ENCODE peak calls at places on chromosomes 1 and 21, in nine cellular contexts. S is H9, T is astrocyte, P is neural progenitor cell, C is fibroblast of lung, V is PC-3, K is HCT116, W is MM.1S, X is IMR-90. U is an unnamed sample.

GRCh38 chr1:46288485-46289133 is 14.8 kb downstream of the LRRC41 start:
- DNase-seq in S (no peak), T (peak), P (no peak), C (peak), V (peak), K (no peak), W (no peak), X (peak), U (peak)

GRCh38 chr1:24983006-24983680 is 53.1 kb upstream of the RUNX3 start:
- DNase-seq in S (no peak), T (no peak), P (no peak), C (no peak), V (no peak), K (no peak), W (no peak), X (no peak), U (no peak)

GRCh38 chr1:119375366-119375765 is 6.8 kb downstream of the HAO2 start:
- DNase-seq in S (no peak), T (no peak), P (no peak), C (no peak), V (no peak), K (no peak), W (no peak), X (no peak), U (no peak)

GRCh38 chr1:197083474-197083873 is 16.4 kb upstream of the F13B start:
- DNase-seq in S (no peak), T (no peak), P (no peak), C (peak), V (no peak), K (no peak), W (no peak), X (no peak), U (no peak)

GRCh38 chr1:213772142-213772541 is 215.6 kb upstream of the PROX1 start:
- DNase-seq in S (no peak), T (no peak), P (no peak), C (no peak), V (no peak), K (no peak), W (no peak), X (no peak), U (no peak)

GRCh38 chr1:225877570-225877969 is 4.6 kb downstream of the TMEM63A start:
- DNase-seq in S (peak), T (no peak), P (peak), C (peak), V (peak), K (no peak), W (peak), X (peak), U (peak)

GRCh38 chr1:232589111-232589808 is 40.7 kb downstream of the SIPA1L2 start:
- DNase-seq in S (no peak), T (no peak), P (no peak), C (no peak), V (no peak), K (no peak), W (no peak), X (no peak), U (no peak)

GRCh38 chr1:17935230-17935629 is 172.4 kb upstream of the IGSF21 start:
- DNase-seq in S (no peak), T (no peak), P (no peak), C (no peak), V (no peak), K (no peak), W (no peak), X (no peak), U (no peak)

GRCh38 chr1:77744576-77744975 is 15.1 kb downstream of the USP33 start:
- DNase-seq in S (no peak), T (no peak), P (no peak), C (no peak), V (peak), K (no peak), W (no peak), X (no peak), U (peak)

GRCh38 chr1:201870397-201870796 is 18.3 kb upstream of the SHISA4 start:
- DNase-seq in S (no peak), T (peak), P (no peak), C (peak), V (no peak), K (no peak), W (no peak), X (peak), U (no peak)

GRCh38 chr21:44366586-44367211 is 13.3 kb downstream of the TRPM2 start:
- DNase-seq in S (peak), T (no peak), P (no peak), C (no peak), V (no peak), K (no peak), W (no peak), X (no peak), U (no peak)

GRCh38 chr1:63575340-63575826 is 17.8 kb upstream of the PGM1 start:
- DNase-seq in S (peak), T (no peak), P (no peak), C (no peak), V (peak), K (peak), W (peak), X (peak), U (no peak)

GRCh38 chr1:209150114-209150513 is 433.4 kb upstream of the CAMK1G start:
- DNase-seq in S (no peak), T (peak), P (peak), C (peak), V (peak), K (no peak), W (peak), X (peak), U (peak)

GRCh38 chr1:182181167-182181572 is 119.7 kb upstream of the ZNF648 start:
- DNase-seq in S (no peak), T (no peak), P (no peak), C (peak), V (peak), K (peak), W (no peak), X (no peak), U (no peak)

GRCh38 chr1:97135972-97136371 is 414.4 kb downstream of the PTBP2 start:
- DNase-seq in S (no peak), T (no peak), P (no peak), C (no peak), V (no peak), K (no peak), W (no peak), X (no peak), U (no peak)

GRCh38 chr1:92883297-92883696 is 51.5 kb downstream of the RPL5 start:
- DNase-seq in S (no peak), T (no peak), P (no peak), C (no peak), V (no peak), K (no peak), W (no peak), X (no peak), U (no peak)

GRCh38 chr1:218785928-218786327 is 387.8 kb upstream of the LYPLAL1 start:
- DNase-seq in S (no peak), T (peak), P (no peak), C (peak), V (no peak), K (no peak), W (no peak), X (peak), U (no peak)

GRCh38 chr21:35423694-35424093 is 374.6 kb upstream of the RUNX1 start:
- DNase-seq in S (no peak), T (peak), P (no peak), C (peak), V (no peak), K (no peak), W (no peak), X (peak), U (no peak)

GRCh38 chr21:21002137-21002536 is 3.9 kb downstream of the NCAM2 start:
- DNase-seq in S (no peak), T (no peak), P (no peak), C (no peak), V (no peak), K (no peak), W (peak), X (no peak), U (no peak)

GRCh38 chr1:48208251-48208650 is 14.3 kb upstream of the SLC5A9 start:
- DNase-seq in S (peak), T (no peak), P (no peak), C (no peak), V (no peak), K (no peak), W (no peak), X (no peak), U (no peak)

GRCh38 chr1:230069813-230070212 is 2.8 kb downstream of the GALNT2 start:
- DNase-seq in S (no peak), T (no peak), P (peak), C (no peak), V (peak), K (no peak), W (no peak), X (no peak), U (no peak)

GRCh38 chr1:201681375-201681774 is 142.4 kb downstream of the NAV1 start:
- DNase-seq in S (no peak), T (no peak), P (no peak), C (no peak), V (no peak), K (no peak), W (no peak), X (no peak), U (no peak)

GRCh38 chr1:55257958-55258357 is 42.8 kb upstream of the USP24 start:
- DNase-seq in S (no peak), T (no peak), P (no peak), C (peak), V (no peak), K (no peak), W (peak), X (peak), U (no peak)

GRCh38 chr1:6521502-6521901 is 30.0 kb upstream of the PLEKHG5 start:
- DNase-seq in S (no peak), T (peak), P (no peak), C (peak), V (peak), K (no peak), W (no peak), X (peak), U (no peak)

GRCh38 chr1:55284856-55285255 is 69.7 kb upstream of the USP24 start:
- DNase-seq in S (no peak), T (no peak), P (peak), C (peak), V (peak), K (peak), W (peak), X (peak), U (peak)

GRCh38 chr1:239436286-239436685 is 49.9 kb downstream of the CHRM3 start:
- DNase-seq in S (no peak), T (no peak), P (no peak), C (no peak), V (no peak), K (no peak), W (no peak), X (no peak), U (no peak)

GRCh38 chr1:153246825-153247224 is 12.7 kb upstream of the LORICRIN start:
- DNase-seq in S (no peak), T (no peak), P (no peak), C (no peak), V (no peak), K (no peak), W (no peak), X (no peak), U (no peak)

GRCh38 chr21:28893687-28894086 is 99.0 kb downstream of the LTN1 start:
- DNase-seq in S (no peak), T (no peak), P (no peak), C (no peak), V (no peak), K (no peak), W (no peak), X (no peak), U (no peak)

GRCh38 chr1:150508982-150509381 is 1.1 kb downstream of the ECM1 start:
- DNase-seq in S (no peak), T (no peak), P (no peak), C (no peak), V (no peak), K (no peak), W (no peak), X (no peak), U (no peak)

GRCh38 chr1:196873385-196873784 is 14.5 kb upstream of the CFHR4 start:
- DNase-seq in S (no peak), T (peak), P (no peak), C (peak), V (no peak), K (no peak), W (no peak), X (no peak), U (no peak)

GRCh38 chr21:42063578-42064521 is 7.3 kb upstream of the UMODL1 start:
- DNase-seq in S (no peak), T (no peak), P (peak), C (peak), V (peak), K (no peak), W (peak), X (no peak), U (no peak)

GRCh38 chr1:211611818-211612217 is 32.9 kb upstream of the SLC30A1 start:
- DNase-seq in S (no peak), T (no peak), P (no peak), C (no peak), V (no peak), K (no peak), W (no peak), X (no peak), U (no peak)

GRCh38 chr21:33042812-33043211 is 17.1 kb downstream of the OLIG2 start:
- DNase-seq in S (no peak), T (peak), P (no peak), C (peak), V (peak), K (peak), W (no peak), X (peak), U (no peak)

GRCh38 chr1:201639826-201640225 is 100.9 kb downstream of the NAV1 start:
- DNase-seq in S (no peak), T (no peak), P (no peak), C (no peak), V (no peak), K (no peak), W (no peak), X (no peak), U (no peak)

GRCh38 chr1:13585599-13585965 is 1.9 kb downstream of the PDPN start:
- DNase-seq in S (peak), T (no peak), P (peak), C (no peak), V (no peak), K (no peak), W (no peak), X (no peak), U (no peak)

GRCh38 chr1:13584876-13585598 is 1.4 kb downstream of the PDPN start:
- DNase-seq in S (no peak), T (no peak), P (no peak), C (no peak), V (no peak), K (no peak), W (no peak), X (no peak), U (no peak)

GRCh38 chr1:13583964-13584791 is 546 bp downstream of the PDPN start:
- DNase-seq in S (peak), T (peak), P (peak), C (peak), V (no peak), K (no peak), W (no peak), X (no peak), U (no peak)

GRCh38 chr1:13587256-13588030 is 3.8 kb downstream of the PDPN start:
- DNase-seq in S (no peak), T (peak), P (no peak), C (peak), V (no peak), K (no peak), W (no peak), X (no peak), U (no peak)

DNA sequence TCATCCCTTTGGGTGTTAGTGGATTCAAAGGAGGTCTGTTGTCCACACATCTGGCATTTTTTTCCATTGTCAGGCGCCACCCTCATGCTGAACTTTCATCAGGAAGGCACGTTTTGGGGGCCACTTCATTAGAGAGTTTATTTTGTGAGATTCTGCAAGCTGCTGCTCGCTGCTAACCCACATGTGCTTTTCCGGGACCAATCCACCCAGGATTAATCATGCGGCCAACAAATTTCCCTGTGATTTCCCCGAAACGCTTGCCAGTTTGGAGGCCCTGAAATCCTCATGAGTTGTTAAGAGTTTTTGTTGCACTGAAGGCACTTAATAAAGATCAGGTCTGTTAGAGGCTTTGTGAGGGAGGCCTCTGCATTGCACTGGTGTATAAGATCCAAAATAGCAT is 2.4 kb downstream of the PDPN start:
- DNase-seq in S (no peak), T (peak), P (peak), C (peak), V (no peak), K (no peak), W (no peak), X (no peak), U (no peak)
- H3K9ac ChIP-seq in S (no peak), T (peak), P (no peak), C (no peak), V (no peak), K (no peak), W (no peak), X (no peak), U (no peak)

GRCh38 chr1:23251812-23252211 is 34.5 kb upstream of the HTR1D start:
- DNase-seq in S (no peak), T (no peak), P (no peak), C (peak), V (no peak), K (no peak), W (no peak), X (peak), U (no peak)
- H3K4me2 ChIP-seq in S (no peak), T (no peak), P (no peak), C (no peak), V (no peak), K (no peak), W (no peak), X (no peak), U (no peak)

DNA sequence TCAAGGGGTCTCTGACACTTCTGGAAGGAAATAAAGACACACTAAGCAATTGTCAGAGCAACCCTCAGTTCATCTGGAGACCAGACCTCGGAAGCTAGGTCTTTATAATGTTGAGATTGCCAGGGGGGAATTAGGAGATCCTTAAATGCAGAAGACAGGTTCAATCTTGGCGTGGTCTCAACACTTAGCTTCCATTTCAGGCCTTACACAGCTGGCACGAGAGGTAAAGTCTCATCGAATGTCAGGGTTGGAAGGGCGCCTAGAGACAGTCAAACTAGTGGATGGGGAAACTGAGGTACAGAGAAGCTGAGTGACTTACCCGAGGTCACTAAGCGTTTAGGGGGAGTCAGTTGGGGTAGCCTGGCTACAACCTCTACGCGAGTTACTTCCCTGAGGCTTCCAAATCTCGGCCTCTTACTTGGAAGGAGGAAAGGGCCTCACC is 562 bp upstream of the EPB41 start:
- DNase-seq in S (no peak), T (no peak), P (no peak), C (no peak), V (peak), K (no peak), W (peak), X (no peak), U (no peak)
- H3K9ac ChIP-seq in S (peak), T (peak), P (no peak), C (no peak), V (peak), K (peak), W (peak), X (peak), U (no peak)

DNA sequence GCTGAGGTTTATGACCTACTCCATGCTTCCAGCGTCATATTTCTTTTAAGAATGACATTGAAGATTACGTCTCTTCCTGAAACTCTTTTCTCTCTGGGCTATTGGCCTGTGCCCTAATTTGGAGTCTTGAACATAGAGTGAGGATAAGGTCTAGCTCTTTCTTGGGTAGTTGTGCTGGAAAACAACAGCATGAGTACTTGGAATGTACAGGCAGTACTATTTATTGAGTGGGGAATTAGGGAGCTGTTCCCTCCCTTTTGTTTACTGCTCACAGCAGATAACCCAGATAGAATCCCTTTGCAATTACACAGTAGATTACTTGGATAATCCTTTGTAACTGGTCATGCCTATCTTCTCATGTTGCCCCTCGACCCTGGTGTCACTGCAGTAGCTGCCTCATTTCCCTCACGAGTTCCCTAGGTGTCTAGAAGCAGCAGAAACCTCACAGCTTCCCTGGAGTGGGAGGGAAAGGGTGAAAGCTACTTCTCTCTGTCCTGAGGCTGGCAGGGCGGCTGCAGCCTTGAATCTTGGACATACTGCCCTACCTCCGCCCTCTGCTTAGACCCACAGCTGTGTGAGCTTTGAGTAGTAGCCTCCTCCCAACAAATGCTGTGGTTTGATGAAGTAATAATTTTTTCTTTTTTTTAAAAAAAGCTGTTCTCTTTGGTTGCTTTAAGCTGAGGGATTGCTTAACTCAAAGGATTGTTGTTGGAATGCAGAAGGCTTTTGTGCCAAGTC is 70.5 kb downstream of the FGGY start:
- DNase-seq in S (no peak), T (peak), P (peak), C (peak), V (no peak), K (no peak), W (no peak), X (peak), U (peak)
- H3K4me2 ChIP-seq in S (no peak), T (peak), P (peak), C (peak), V (no peak), K (no peak), W (no peak), X (peak), U (no peak)

GRCh38 chr1:117201808-117202207 is 8.9 kb downstream of the VTCN1 start:
- DNase-seq in S (no peak), T (no peak), P (no peak), C (no peak), V (no peak), K (no peak), W (no peak), X (no peak), U (peak)

GRCh38 chr1:117208580-117208979 is 2.1 kb downstream of the VTCN1 start:
- DNase-seq in S (no peak), T (no peak), P (no peak), C (no peak), V (no peak), K (no peak), W (no peak), X (no peak), U (peak)

GRCh38 chr1:117210386-117210785 is 341 bp downstream of the VTCN1 start:
- DNase-seq in S (no peak), T (no peak), P (no peak), C (no peak), V (no peak), K (no peak), W (no peak), X (no peak), U (no peak)

GRCh38 chr1:117209094-117209493 is 1.6 kb downstream of the VTCN1 start:
- DNase-seq in S (no peak), T (no peak), P (no peak), C (no peak), V (peak), K (no peak), W (no peak), X (no peak), U (peak)

GRCh38 chr1:117205368-117205767 is 5.4 kb downstream of the VTCN1 start:
- DNase-seq in S (no peak), T (peak), P (no peak), C (peak), V (no peak), K (no peak), W (no peak), X (peak), U (peak)
- H3K9ac ChIP-seq in S (no peak), T (no peak), P (no peak), C (no peak), V (no peak), K (no peak), W (no peak), X (no peak), U (no peak)

GRCh38 chr1:41876533-41877445 is 41.9 kb downstream of the HIVEP3 start:
- DNase-seq in S (no peak), T (peak), P (peak), C (peak), V (no peak), K (no peak), W (peak), X (peak), U (no peak)
- H3K4me2 ChIP-seq in S (no peak), T (peak), P (no peak), C (no peak), V (no peak), K (no peak), W (peak), X (peak), U (no peak)

GRCh38 chr1:58773406-58773840 is 10.4 kb downstream of the JUN start:
- DNase-seq in S (no peak), T (peak), P (peak), C (peak), V (peak), K (no peak), W (peak), X (peak), U (no peak)
- H3K9ac ChIP-seq in S (no peak), T (peak), P (no peak), C (no peak), V (no peak), K (no peak), W (peak), X (no peak), U (no peak)